ENCODE peak calls at places on chromosome 6, in eight cellular contexts. H, F, Z, A, Y, E, L and B are unnamed samples.

GRCh38 chr6:151784441-151785214 is 22.9 kb upstream of the ESR1 start:
- DNase-seq in H (no peak), F (no peak), Z (no peak), A (no peak), Y (no peak), E (no peak), L (no peak), B (no peak)

GRCh38 chr6:17905611-17906592 is 81.5 kb downstream of the KIF13A start:
- DNase-seq in H (no peak), F (no peak), Z (no peak), A (no peak), Y (no peak), E (no peak), L (no peak), B (no peak)

GRCh38 chr6:169620171-169621125 is 81.4 kb downstream of the WDR27 start:
- DNase-seq in H (no peak), F (peak; percentile 75), Z (no peak), A (no peak), Y (peak; percentile 59), E (no peak), L (no peak), B (no peak)

GRCh38 chr6:45021652-45022051 is 306.5 kb upstream of the RUNX2 start:
- DNase-seq in H (no peak), F (no peak), Z (no peak), A (no peak), Y (no peak), E (no peak), L (no peak), B (no peak)

GRCh38 chr6:33589366-33589722 is 9.3 kb upstream of the BAK1 start:
- DNase-seq in H (no peak), F (no peak), Z (no peak), A (no peak), Y (no peak), E (no peak), L (no peak), B (no peak)

GRCh38 chr6:71250050-71250689 is 38.4 kb upstream of the OGFRL1 start:
- DNase-seq in H (no peak), F (no peak), Z (no peak), A (peak; percentile 25), Y (no peak), E (no peak), L (no peak), B (no peak)

GRCh38 chr6:31851485-31851832 is 11.2 kb downstream of the NEU1 start:
- DNase-seq in H (no peak), F (no peak), Z (no peak), A (no peak), Y (no peak), E (no peak), L (no peak), B (no peak)

GRCh38 chr6:71977860-71978259 is 91.5 kb downstream of the RIMS1 start:
- DNase-seq in H (no peak), F (no peak), Z (no peak), A (no peak), Y (no peak), E (no peak), L (no peak), B (no peak)

GRCh38 chr6:77447254-77447653 is 16.0 kb downstream of the HTR1B start:
- DNase-seq in H (no peak), F (no peak), Z (no peak), A (no peak), Y (no peak), E (no peak), L (no peak), B (no peak)

GRCh38 chr6:169589699-169590257 is 112.1 kb downstream of the WDR27 start:
- DNase-seq in H (no peak), F (no peak), Z (no peak), A (no peak), Y (no peak), E (no peak), L (no peak), B (no peak)

GRCh38 chr6:100559859-100560258 is 95.1 kb upstream of the SIM1 start:
- DNase-seq in H (no peak), F (no peak), Z (no peak), A (no peak), Y (no peak), E (no peak), L (no peak), B (no peak)

GRCh38 chr6:126112171-126112632 is 125.9 kb downstream of the TRMT11 start:
- DNase-seq in H (no peak), F (no peak), Z (no peak), A (no peak), Y (no peak), E (no peak), L (no peak), B (no peak)

GRCh38 chr6:116352515-116353471 is 18.0 kb upstream of the DSE start:
- DNase-seq in H (no peak), F (no peak), Z (no peak), A (peak; percentile 30), Y (no peak), E (no peak), L (no peak), B (no peak)

GRCh38 chr6:108588586-108588985 is 27.9 kb downstream of the FOXO3 start:
- DNase-seq in H (no peak), F (peak; percentile 67), Z (peak; percentile 49), A (no peak), Y (no peak), E (no peak), L (no peak), B (no peak)

GRCh38 chr6:14333556-14334305 is 216.2 kb downstream of the CD83 start:
- DNase-seq in H (no peak), F (no peak), Z (no peak), A (no peak), Y (no peak), E (no peak), L (no peak), B (no peak)

GRCh38 chr6:108650325-108650724 is 89.6 kb downstream of the FOXO3 start:
- DNase-seq in H (no peak), F (no peak), Z (no peak), A (no peak), Y (no peak), E (no peak), L (no peak), B (no peak)

GRCh38 chr6:130717657-130718056 is 109.5 kb upstream of the SMLR1 start:
- DNase-seq in H (no peak), F (no peak), Z (no peak), A (no peak), Y (no peak), E (no peak), L (no peak), B (no peak)

GRCh38 chr6:139375239-139376053 is 998 bp upstream of the CITED2 start:
- DNase-seq in H (peak; percentile 93), F (peak; percentile 91), Z (peak; percentile 93), A (peak; percentile 87), Y (peak; percentile 94), E (peak; percentile 79), L (peak; percentile 93), B (peak; percentile 95)
- H3K27ac ChIP-seq in H (peak overlapping the region; percentile 93), F (peak overlapping the region; percentile 89), Z (peak overlapping the region; percentile 98), A (peak overlapping the region; percentile 96), Y (peak overlapping the region; percentile 78), E (peak overlapping the region; percentile 82), L (peak overlapping the region; percentile 99), B (peak overlapping the region; percentile 96)

DNA sequence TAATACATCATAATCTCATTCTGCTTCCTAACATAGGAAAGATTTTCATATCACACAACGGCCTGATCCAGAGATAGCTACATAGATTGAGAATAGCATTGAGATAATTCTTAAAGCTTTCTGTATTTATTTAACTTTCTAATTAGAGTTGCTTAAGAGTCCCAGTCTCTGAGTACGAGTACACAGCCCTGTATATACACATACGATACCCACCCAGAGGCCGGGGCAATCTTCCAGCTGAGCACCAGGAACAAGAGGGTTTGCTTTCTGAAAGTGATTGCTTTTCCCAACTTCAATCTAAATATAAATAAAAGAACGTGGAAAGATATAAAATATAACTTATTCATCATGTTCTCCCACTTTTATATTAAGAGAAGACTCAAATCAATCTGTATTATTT is 313.8 kb downstream of the COL12A1 start:
- DNase-seq in H (no peak), F (no peak), Z (no peak), A (no peak), Y (no peak), E (no peak), L (no peak), B (no peak)
- H3K27ac ChIP-seq in H (no peak overlapping the region), F (peak overlapping the region; percentile 1), Z (no peak overlapping the region), A (no peak overlapping the region), Y (no peak overlapping the region), E (no peak overlapping the region), L (no peak overlapping the region), B (no peak overlapping the region)

DNA sequence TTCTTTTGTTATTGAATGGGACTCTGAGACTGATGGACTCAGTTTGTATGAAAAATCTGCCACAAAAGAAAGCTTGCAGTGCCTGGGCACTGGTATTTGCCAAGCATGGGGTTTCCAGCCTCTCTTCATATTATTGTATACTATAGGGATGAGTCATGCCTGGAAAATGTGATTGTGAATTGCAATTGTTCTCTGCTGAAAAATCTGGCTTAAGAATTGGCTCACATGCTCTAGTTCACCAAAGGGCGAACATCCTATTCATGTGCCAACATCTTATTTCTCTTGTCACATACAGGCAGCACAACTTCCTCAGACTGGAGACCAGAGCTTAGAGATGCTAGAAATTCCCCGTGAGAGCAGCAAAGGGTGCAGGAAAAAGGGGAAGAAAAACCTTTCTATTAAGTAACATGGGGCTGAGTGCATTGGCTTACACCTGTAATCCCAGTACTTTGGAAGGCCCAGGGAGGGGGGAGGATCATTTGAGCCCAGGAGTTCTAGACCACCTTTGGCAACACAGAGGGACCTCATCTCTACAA is 103.6 kb upstream of the KCNK16 start:
- DNase-seq in H (no peak), F (peak; percentile 69), Z (no peak), A (no peak), Y (no peak), E (no peak), L (no peak), B (no peak)
- H3K27ac ChIP-seq in H (no peak overlapping the region), F (peak overlapping the region; percentile 88), Z (no peak overlapping the region), A (no peak overlapping the region), Y (no peak overlapping the region), E (no peak overlapping the region), L (no peak overlapping the region), B (no peak overlapping the region)

GRCh38 chr6:35717449-35718353 is 19.1 kb upstream of the ARMC12 start:
- DNase-seq in H (no peak), F (no peak), Z (no peak), A (no peak), Y (no peak), E (no peak), L (no peak), B (no peak)

GRCh38 chr6:35719407-35719829 is 17.4 kb upstream of the ARMC12 start:
- DNase-seq in H (no peak), F (no peak), Z (no peak), A (no peak), Y (peak; percentile 53), E (no peak), L (no peak), B (no peak)

GRCh38 chr6:35718911-35719381 is 17.9 kb upstream of the ARMC12 start:
- DNase-seq in H (peak; percentile 58), F (no peak), Z (no peak), A (no peak), Y (no peak), E (no peak), L (no peak), B (peak; percentile 39)

GRCh38 chr6:35716798-35717197 is 20.0 kb upstream of the ARMC12 start:
- DNase-seq in H (no peak), F (no peak), Z (no peak), A (no peak), Y (no peak), E (no peak), L (no peak), B (no peak)

DNA sequence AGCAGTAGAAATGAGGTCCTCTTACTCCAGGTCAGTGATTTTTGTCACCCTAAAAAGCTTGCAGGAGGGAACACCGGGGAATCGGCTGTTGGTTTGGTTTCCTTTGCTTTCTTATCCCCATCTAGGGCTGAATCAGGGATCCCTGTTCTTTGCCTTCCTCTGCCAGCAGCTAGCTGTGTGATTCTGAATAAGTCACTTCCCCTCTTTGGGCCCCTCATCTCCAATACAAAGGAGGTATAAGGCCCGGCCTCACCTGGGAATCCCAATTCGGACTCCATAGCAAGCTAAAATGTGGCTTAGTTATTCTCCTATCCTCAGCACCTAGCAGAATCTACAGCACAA is 18.5 kb upstream of the ARMC12 start:
- DNase-seq in H (no peak), F (no peak), Z (no peak), A (no peak), Y (no peak), E (no peak), L (no peak), B (no peak)
- H3K27ac ChIP-seq in H (peak overlapping the region; percentile 65), F (no peak overlapping the region), Z (no peak overlapping the region), A (peak overlapping the region; percentile 77), Y (no peak overlapping the region), E (no peak overlapping the region), L (no peak overlapping the region), B (peak overlapping the region; percentile 61)